ENCODE peak calls at places on chromosomes 3 and 15, in seven cellular contexts. G is transverse colon, S is IMR-90, J is hepatocyte, B is GM23338, Y is RWPE2, F is lung. R is an unnamed sample.
A peak's percentile ranks its signal among the peaks of the same experiment; 100 is the strongest.

GRCh38 chr3:69890094-69890493 is 109.4 kb upstream of the SAMMSON start:
- DNase-seq in G (no peak), S (peak; percentile 61), J (no peak), B (no peak), Y (no peak), F (no peak), R (no peak)

GRCh38 chr15:85339976-85340665 is 40.3 kb upstream of the AKAP13 start:
- DNase-seq in G (no peak), S (peak; percentile 42), J (no peak), B (no peak), Y (no peak), F (no peak), R (no peak)

GRCh38 chr3:120071259-120071658 is 23.0 kb downstream of the GSK3B start:
- DNase-seq in G (no peak), S (no peak), J (no peak), B (peak; percentile 53), Y (no peak), F (no peak), R (no peak)

GRCh38 chr3:11764931-11765363 is 81.7 kb downstream of the TAMM41 start:
- DNase-seq in G (no peak), S (peak; percentile 84), J (no peak), B (no peak), Y (no peak), F (no peak), R (no peak)

GRCh38 chr3:9817437-9817836 is 7.4 kb downstream of the TTLL3 start:
- DNase-seq in G (no peak), S (no peak), J (no peak), B (no peak), Y (no peak), F (no peak), R (no peak)

GRCh38 chr3:127005864-127006500 is 23.1 kb downstream of the PLXNA1 start:
- DNase-seq in G (no peak), S (peak; percentile 48), J (no peak), B (no peak), Y (peak; percentile 86), F (no peak), R (no peak)

GRCh38 chr3:190180268-190180667 is 59.6 kb upstream of the P3H2 start:
- DNase-seq in G (no peak), S (peak; percentile 78), J (no peak), B (no peak), Y (no peak), F (no peak), R (no peak)

GRCh38 chr3:45078910-45079522 is 52.9 kb downstream of the CLEC3B start:
- DNase-seq in G (peak; percentile 47), S (peak; percentile 52), J (no peak), B (peak; percentile 65), Y (no peak), F (no peak), R (no peak)

GRCh38 chr3:65828706-65829105 is 210.0 kb downstream of the MAGI1 start:
- DNase-seq in G (no peak), S (peak; percentile 31), J (no peak), B (peak; percentile 47), Y (no peak), F (no peak), R (no peak)

GRCh38 chr3:133576169-133576568 is 2.7 kb downstream of the CDV3 start:
- DNase-seq in G (no peak), S (no peak), J (no peak), B (no peak), Y (no peak), F (no peak), R (no peak)

GRCh38 chr15:32909431-32909830 is 191.6 kb downstream of the GREM1 start:
- DNase-seq in G (no peak), S (peak; percentile 83), J (no peak), B (no peak), Y (no peak), F (no peak), R (no peak)

GRCh38 chr15:60017538-60018199 is 13.6 kb downstream of the FOXB1 start:
- DNase-seq in G (no peak), S (no peak), J (no peak), B (no peak), Y (no peak), F (no peak), R (no peak)

GRCh38 chr3:195111322-195111710 is 159.6 kb downstream of the XXYLT1 start:
- DNase-seq in G (no peak), S (no peak), J (no peak), B (no peak), Y (no peak), F (no peak), R (no peak)

GRCh38 chr3:11844891-11845290 is 1.8 kb downstream of the TAMM41 start:
- DNase-seq in G (no peak), S (no peak), J (no peak), B (no peak), Y (no peak), F (no peak), R (no peak)

GRCh38 chr15:35306361-35306981 is 221.4 kb upstream of the NANOGP8 start:
- DNase-seq in G (peak; percentile 54), S (peak; percentile 76), J (peak; percentile 79), B (peak; percentile 10), Y (no peak), F (no peak), R (no peak)

GRCh38 chr3:136547293-136547692 is 204.9 kb downstream of the STAG1 start:
- DNase-seq in G (no peak), S (peak; percentile 55), J (no peak), B (no peak), Y (no peak), F (no peak), R (no peak)

GRCh38 chr3:9468460-9468859 is 71.0 kb downstream of the SETD5 start:
- DNase-seq in G (no peak), S (peak; percentile 37), J (no peak), B (no peak), Y (no peak), F (no peak), R (no peak)

GRCh38 chr3:127535901-127536817 is 54.4 kb downstream of the TPRA1 start:
- DNase-seq in G (no peak), S (no peak), J (no peak), B (no peak), Y (no peak), F (no peak), R (no peak)

GRCh38 chr3:65597225-65597951 is 441.3 kb downstream of the MAGI1 start:
- DNase-seq in G (peak; percentile 12), S (peak; percentile 54), J (peak; percentile 42), B (peak; percentile 98), Y (no peak), F (no peak), R (no peak)

DNA sequence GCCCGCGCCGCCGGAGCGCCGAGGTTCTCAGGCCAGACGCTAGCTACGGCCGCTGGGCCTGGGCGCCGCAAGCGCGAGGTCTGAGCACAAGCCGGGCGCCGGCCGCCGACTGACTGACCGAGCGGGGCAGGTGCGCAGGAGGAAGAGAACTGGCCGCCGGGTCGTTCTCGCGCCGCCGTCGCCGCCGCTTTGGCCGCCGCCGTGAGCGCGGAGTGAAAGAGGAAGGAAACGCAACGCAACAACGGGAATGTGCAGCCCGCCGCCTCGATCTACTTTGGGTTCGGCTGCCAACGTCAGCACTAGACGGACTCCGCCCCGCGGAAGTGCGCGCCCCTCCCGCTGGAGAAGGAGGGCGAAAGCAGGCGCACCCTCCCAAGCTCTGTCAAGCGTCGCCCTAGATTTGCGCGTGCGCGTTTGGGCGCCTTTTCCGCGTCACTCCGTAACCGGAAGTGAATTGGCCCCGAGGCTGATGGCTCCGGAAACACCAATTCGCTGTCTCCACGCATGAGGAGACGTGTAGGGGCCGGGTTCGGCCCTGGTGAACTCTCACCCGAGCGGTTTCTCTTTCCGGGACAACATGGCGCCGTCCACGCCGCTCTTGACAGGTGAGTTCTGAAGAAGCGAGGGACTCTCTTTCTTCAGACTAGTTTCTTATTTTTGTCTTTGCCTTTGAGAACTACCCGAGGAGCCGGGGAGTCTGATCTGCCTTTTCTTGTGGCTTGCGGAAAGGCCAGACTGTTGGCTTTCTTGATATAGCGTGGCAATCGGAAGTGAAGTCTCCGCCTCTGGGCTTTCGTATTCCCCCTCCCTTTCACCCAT is at the start of the genes EIF2A and SERP1:
- DNase-seq in G (peak; percentile 99), S (peak; percentile 99), J (peak; percentile 100), B (peak; percentile 99), Y (peak; percentile 98), F (peak; percentile 99), R (peak; percentile 99)
- TF ChIP-seq CTCF in G (no peak), S (peak; percentile 4), J (no peak), B (no peak), Y (no peak), F (no peak), R (no peak)

DNA sequence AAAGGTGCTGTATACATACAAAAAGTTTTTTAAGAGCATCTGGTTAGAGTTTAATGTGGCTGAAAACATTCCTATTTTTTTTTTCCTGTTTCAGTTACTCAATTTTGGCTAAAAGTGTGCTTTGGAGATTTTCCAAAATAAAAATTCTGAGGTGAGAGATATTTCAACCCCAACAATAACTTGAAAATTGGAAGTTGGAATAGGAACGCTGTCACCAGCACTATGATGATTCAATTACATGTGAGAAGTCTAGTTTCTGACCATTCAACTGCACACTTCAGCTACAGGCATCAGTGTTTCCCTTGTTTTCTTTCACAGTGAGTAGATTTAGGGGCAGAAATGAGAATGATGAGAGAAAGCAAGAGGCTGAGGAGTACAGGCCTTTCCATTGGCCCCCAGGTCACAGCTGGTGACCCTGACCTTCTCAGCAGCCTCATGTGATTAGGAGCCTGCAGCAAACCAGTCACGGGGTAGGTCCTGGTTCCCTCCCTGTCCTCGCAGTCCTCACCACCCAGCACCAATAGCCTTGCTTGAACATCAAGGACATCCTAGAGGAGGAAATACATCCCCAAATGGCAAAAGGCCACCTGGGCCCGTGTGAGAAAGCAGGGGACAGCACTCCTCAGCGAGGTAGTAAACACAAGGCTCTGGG is 9.9 kb upstream of the FILIP1L start:
- DNase-seq in G (no peak), S (no peak), J (no peak), B (no peak), Y (no peak), F (no peak), R (no peak)
- H3K27ac ChIP-seq in G (no peak overlapping the region), S (no peak overlapping the region), J (no peak overlapping the region), B (no peak overlapping the region), Y (no peak overlapping the region), F (no peak overlapping the region), R (peak overlapping the region; percentile 4)

GRCh38 chr15:64155802-64156651 is 4.5 kb downstream of the SNX22 start:
- DNase-seq in G (no peak), S (no peak), J (no peak), B (no peak), Y (no peak), F (no peak), R (no peak)

GRCh38 chr15:64156652-64157331 is 5.3 kb downstream of the SNX22 start:
- DNase-seq in G (no peak), S (no peak), J (no peak), B (no peak), Y (no peak), F (no peak), R (no peak)

GRCh38 chr15:64157599-64158125 is 5.2 kb downstream of the PPIB start:
- DNase-seq in G (no peak), S (no peak), J (no peak), B (no peak), Y (no peak), F (no peak), R (peak; percentile 53)

GRCh38 chr15:64161688-64162477 is 939 bp downstream of the PPIB start:
- DNase-seq in G (no peak), S (no peak), J (no peak), B (no peak), Y (no peak), F (no peak), R (no peak)

GRCh38 chr15:64158363-64159134 is 4.3 kb downstream of the PPIB start:
- DNase-seq in G (no peak), S (no peak), J (no peak), B (no peak), Y (no peak), F (no peak), R (peak; percentile 63)
- H3K4me3 ChIP-seq in G (no peak overlapping the region), S (no peak overlapping the region), J (no peak overlapping the region), B (no peak overlapping the region), Y (no peak overlapping the region), F (no peak overlapping the region), R (no peak overlapping the region)

GRCh38 chr3:23615068-23615467 is 190.7 kb upstream of the UBE2E1 start:
- DNase-seq in G (no peak), S (no peak), J (no peak), B (no peak), Y (no peak), F (no peak), R (no peak)
- TF ChIP-seq CTCF in G (no peak), S (no peak), J (no peak), B (peak; percentile 46), Y (no peak), F (no peak), R (no peak)